ENCODE peak calls at places on chromosomes 2 and 18, in four cellular contexts. U, O, M and A are unnamed samples.

GRCh38 chr18:23883277-23883790 is 131.2 kb upstream of the TTC39C start:
- DNase-seq in U (peak; percentile 26), O (no peak), M (peak; percentile 64), A (no peak)

GRCh38 chr2:102301867-102302362 is 9.4 kb upstream of the IL1RL1 start:
- DNase-seq in U (no peak), O (peak; percentile 84), M (no peak), A (peak; percentile 77)

GRCh38 chr18:38076346-38077053 is 510.9 kb upstream of the CELF4 start:
- DNase-seq in U (no peak), O (no peak), M (no peak), A (no peak)

GRCh38 chr2:27721884-27722485 is 49.5 kb upstream of the MRPL33 start:
- DNase-seq in U (no peak), O (peak; percentile 39), M (no peak), A (no peak)

GRCh38 chr2:163345795-163346573 is 389.8 kb downstream of the FIGN start:
- DNase-seq in U (peak; percentile 40), O (peak; percentile 85), M (no peak), A (peak; percentile 77)

GRCh38 chr2:152098798-152099654 is at the start of gene CACNB4:
- DNase-seq in U (peak; percentile 22), O (peak; percentile 67), M (no peak), A (peak; percentile 15)

GRCh38 chr2:151989378-151989777 is 109.5 kb downstream of the CACNB4 start:
- DNase-seq in U (no peak), O (no peak), M (no peak), A (no peak)

GRCh38 chr18:30454920-30455319 is 587.6 kb downstream of the DSC3 start:
- DNase-seq in U (no peak), O (no peak), M (no peak), A (no peak)

GRCh38 chr18:10139783-10140410 is 226.1 kb downstream of the VAPA start:
- DNase-seq in U (peak; percentile 80), O (peak; percentile 11), M (no peak), A (peak; percentile 45)

GRCh38 chr18:50428531-50429206 is 53.8 kb downstream of the SKA1 start:
- DNase-seq in U (peak; percentile 4), O (peak; percentile 41), M (no peak), A (no peak)

GRCh38 chr18:36389811-36390581 is 92.5 kb downstream of the FHOD3 start:
- DNase-seq in U (no peak), O (no peak), M (peak; percentile 68), A (no peak)

GRCh38 chr2:36403675-36404230 is 48.2 kb downstream of the CRIM1 start:
- DNase-seq in U (peak; percentile 70), O (peak; percentile 28), M (no peak), A (peak; percentile 87)

GRCh38 chr18:72613589-72613988 is 69.4 kb upstream of the CBLN2 start:
- DNase-seq in U (no peak), O (no peak), M (no peak), A (no peak)

GRCh38 chr2:34602262-34602661 is 1003.2 kb upstream of the FAM98A start:
- DNase-seq in U (no peak), O (no peak), M (no peak), A (no peak)

GRCh38 chr2:128696421-128696820 is 377.8 kb upstream of the HS6ST1 start:
- DNase-seq in U (no peak), O (no peak), M (no peak), A (no peak)

GRCh38 chr2:101614127-101614759 is 83.3 kb upstream of the MAP4K4 start:
- DNase-seq in U (no peak), O (no peak), M (no peak), A (no peak)

GRCh38 chr2:228688007-228688645 is 506.6 kb upstream of the SPHKAP start:
- DNase-seq in U (peak; percentile 82), O (no peak), M (no peak), A (peak; percentile 91)

GRCh38 chr2:6835467-6835866 is 30.2 kb downstream of the CMPK2 start:
- DNase-seq in U (no peak), O (no peak), M (no peak), A (peak; percentile 66)

GRCh38 chr2:63050186-63050915 is at the start of gene OTX1:
- DNase-seq in U (peak; percentile 38), O (peak; percentile 91), M (peak; percentile 67), A (peak; percentile 33)

GRCh38 chr2:162118166-162119031 is 33.6 kb downstream of the GCG start:
- DNase-seq in U (peak; percentile 78), O (no peak), M (no peak), A (peak; percentile 33)

GRCh38 chr18:45658756-45659155 is 43.5 kb downstream of the SLC14A2 start:
- DNase-seq in U (no peak), O (no peak), M (no peak), A (no peak)

GRCh38 chr18:47944972-47945843 is 14.7 kb upstream of the SMAD2 start:
- DNase-seq in U (no peak), O (peak; percentile 87), M (no peak), A (peak; percentile 54)

GRCh38 chr2:46493971-46494250 is 14.5 kb downstream of the TMEM247 start:
- DNase-seq in U (no peak), O (no peak), M (no peak), A (no peak)

GRCh38 chr2:12918841-12919445 is 202.2 kb downstream of the TRIB2 start:
- DNase-seq in U (peak; percentile 99), O (peak; percentile 19), M (peak; percentile 75), A (peak; percentile 78)

GRCh38 chr2:222532315-222532714 is 108.0 kb downstream of the SGPP2 start:
- DNase-seq in U (no peak), O (no peak), M (no peak), A (no peak)

GRCh38 chr18:24023185-24023814 is 8.7 kb downstream of the TTC39C start:
- DNase-seq in U (no peak), O (no peak), M (no peak), A (no peak)

GRCh38 chr18:44537521-44537920 is 143.2 kb upstream of the SETBP1 start:
- DNase-seq in U (peak; percentile 93), O (no peak), M (no peak), A (peak; percentile 70)

GRCh38 chr2:230665263-230665691 is 47.4 kb upstream of the CAB39 start:
- DNase-seq in U (no peak), O (peak; percentile 36), M (no peak), A (no peak)
- TF ChIP-seq CTCF in U (no peak), O (no peak), M (no peak), A (no peak)

DNA sequence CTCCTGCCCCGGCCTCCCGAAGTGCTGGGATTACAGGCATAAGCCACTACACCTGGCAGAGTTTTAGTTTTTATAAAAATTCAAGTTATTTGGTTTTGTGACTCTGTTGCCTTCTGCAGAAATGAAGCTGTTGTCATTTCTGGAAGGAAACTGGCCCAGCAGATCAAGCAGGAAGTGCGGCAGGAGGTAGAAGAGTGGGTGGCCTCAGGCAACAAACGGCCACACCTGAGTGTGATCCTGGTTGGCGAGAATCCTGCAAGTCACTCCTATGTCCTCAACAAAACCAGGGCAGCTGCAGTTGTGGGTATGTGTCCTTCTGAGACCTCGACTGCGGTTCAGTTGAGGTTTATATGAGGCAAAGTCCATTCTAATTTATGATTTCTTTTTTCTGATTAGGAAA is 7.2 kb downstream of the MTHFD2 start:
- DNase-seq in U (no peak), O (peak; percentile 59), M (no peak), A (no peak)
- H3K4me3 ChIP-seq in U (no peak overlapping the region), O (peak overlapping the region; percentile 26), M (peak overlapping the region; percentile 17), A (no peak overlapping the region)

GRCh38 chr18:79396431-79397287 is 929 bp downstream of the NFATC1 start:
- DNase-seq in U (peak; percentile 52), O (peak; percentile 52), M (peak; percentile 82), A (peak; percentile 41)
- TF ChIP-seq CTCF in U (peak; percentile 13), O (no peak), M (peak; percentile 22), A (no peak)

GRCh38 chr2:168137510-168138180 is 109.8 kb downstream of the STK39 start:
- DNase-seq in U (no peak), O (no peak), M (no peak), A (peak; percentile 32)
- H3K4me3 ChIP-seq in U (no peak overlapping the region), O (no peak overlapping the region), M (no peak overlapping the region), A (no peak overlapping the region)

GRCh38 chr2:197147942-197148341 is 162.6 kb downstream of the ANKRD44 start:
- DNase-seq in U (no peak), O (no peak), M (no peak), A (no peak)

GRCh38 chr2:197149546-197149945 is 161.0 kb downstream of the ANKRD44 start:
- DNase-seq in U (no peak), O (no peak), M (no peak), A (no peak)

GRCh38 chr2:197148401-197148800 is 162.2 kb downstream of the ANKRD44 start:
- DNase-seq in U (no peak), O (no peak), M (no peak), A (no peak)

GRCh38 chr2:197158138-197158537 is 152.4 kb downstream of the ANKRD44 start:
- DNase-seq in U (no peak), O (no peak), M (no peak), A (peak; percentile 33)

GRCh38 chr2:197152451-197153228 is 157.9 kb downstream of the ANKRD44 start:
- DNase-seq in U (peak; percentile 61), O (peak; percentile 95), M (no peak), A (peak; percentile 90)
- TF ChIP-seq CTCF in U (no peak), O (peak; percentile 45), M (no peak), A (peak; percentile 48)

GRCh38 chr2:218883491-218884490 is 3.1 kb downstream of the WNT10A start:
- DNase-seq in U (no peak), O (peak; percentile 46), M (peak; percentile 66), A (no peak)
- H3K4me3 ChIP-seq in U (no peak overlapping the region), O (no peak overlapping the region), M (peak overlapping the region; percentile 58), A (no peak overlapping the region)

DNA sequence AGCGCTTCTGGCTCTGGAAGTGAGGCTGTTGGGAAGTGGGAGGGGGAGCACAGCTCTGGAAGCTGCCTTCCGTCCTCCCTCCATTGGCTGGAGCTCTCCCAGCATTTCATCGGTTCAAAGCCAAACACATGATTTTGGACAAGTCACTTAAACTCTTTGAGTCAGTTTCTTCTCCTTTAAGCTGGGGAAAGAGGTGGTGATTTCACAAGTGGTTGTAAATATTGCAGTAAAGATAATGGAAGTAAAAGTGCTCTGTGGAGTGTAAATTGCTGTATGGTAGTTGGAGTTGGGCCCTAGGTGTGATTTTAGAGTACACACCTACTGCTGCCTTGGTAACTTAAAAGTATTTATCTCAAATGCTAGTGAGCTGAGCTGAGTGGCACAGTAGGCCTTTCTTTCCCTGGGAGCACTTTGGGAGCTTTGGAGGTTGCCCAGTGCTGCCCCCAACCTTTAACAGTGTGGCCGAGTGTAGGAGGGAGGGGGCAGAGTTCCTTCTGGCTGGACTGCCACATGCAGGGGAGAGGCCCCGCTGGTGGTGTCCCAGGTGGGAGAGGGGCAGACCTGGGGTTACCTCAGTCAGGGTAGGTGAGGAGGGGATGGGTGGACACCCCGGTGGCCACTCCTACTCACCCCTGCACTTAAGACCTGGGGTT is 54.7 kb downstream of the ASAP2 start:
- DNase-seq in U (peak; percentile 82), O (peak; percentile 69), M (no peak), A (peak; percentile 58)
- TF ChIP-seq CTCF in U (peak; percentile 8), O (no peak), M (no peak), A (peak; percentile 11)

DNA sequence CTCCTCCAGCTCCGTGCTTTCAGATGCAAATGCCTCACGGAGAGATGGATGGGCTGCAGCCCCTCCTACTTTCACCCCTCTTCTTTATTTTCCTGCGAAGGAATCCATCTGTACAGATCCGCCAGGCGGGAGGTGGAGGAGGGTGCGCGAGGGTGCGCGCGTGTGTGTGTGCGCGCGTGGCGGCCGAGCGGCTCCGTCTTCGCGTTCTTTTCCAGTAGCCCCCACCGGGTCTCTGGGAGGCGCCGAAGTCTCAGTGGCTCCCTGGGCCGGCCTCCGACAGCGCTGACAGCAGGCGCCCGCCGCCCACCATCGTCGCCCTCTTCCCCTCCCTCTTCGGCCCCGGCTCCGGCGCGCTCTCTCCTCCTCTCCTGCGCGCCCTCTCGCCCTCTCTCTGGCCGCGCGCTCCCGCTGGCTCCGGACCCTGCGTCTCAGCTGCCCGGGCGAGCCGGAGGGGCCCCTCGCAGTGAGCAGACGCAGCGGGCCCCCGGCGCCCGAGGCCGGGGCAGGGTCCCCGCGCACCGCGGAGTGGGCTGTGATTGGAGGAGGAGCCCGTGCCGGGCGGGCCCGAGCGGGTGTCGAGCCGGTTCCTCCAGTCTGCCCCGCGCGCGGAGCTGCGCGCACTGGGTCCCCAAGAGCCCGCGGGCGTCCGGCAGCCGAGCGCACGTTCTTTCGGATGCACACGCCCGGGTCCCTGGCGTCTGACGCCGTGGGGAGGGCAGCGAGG is at the start of gene CDH7:
- DNase-seq in U (no peak), O (no peak), M (peak; percentile 49), A (no peak)
- H3K4me3 ChIP-seq in U (no peak within 1 kb of the TSS), O (no peak within 1 kb of the TSS), M (peak within 1 kb of the TSS; percentile 47), A (peak within 1 kb of the TSS; percentile 45)